ENCODE peak calls at places on chromosomes 1 and 21, in four cellular contexts. W is K562, N is H1, I is HepG2. V is an unnamed sample.

GRCh38 chr1:12180903-12181302 is 14.1 kb downstream of the TNFRSF1B start:
- DNase-seq in W (no peak), N (no peak), I (no peak), V (no peak)

GRCh38 chr1:31792116-31792515 is 23.7 kb downstream of the SPOCD1 start:
- DNase-seq in W (no peak), N (no peak), I (no peak), V (no peak)

GRCh38 chr21:33036430-33037162 is 10.9 kb downstream of the OLIG2 start:
- DNase-seq in W (no peak), N (peak; percentile 49), I (no peak), V (no peak)

GRCh38 chr1:110637475-110637874 is 31.3 kb upstream of the KCNA2 start:
- DNase-seq in W (no peak), N (no peak), I (no peak), V (no peak)

GRCh38 chr21:45860493-45861155 is 120.9 kb upstream of the COL6A1 start:
- DNase-seq in W (no peak), N (peak; percentile 33), I (no peak), V (no peak)

GRCh38 chr1:28594661-28595411 is 2.8 kb downstream of the RAB42 start:
- DNase-seq in W (no peak), N (peak; percentile 63), I (no peak), V (no peak)

GRCh38 chr1:224106568-224107281 is 7.2 kb upstream of the FBXO28 start:
- DNase-seq in W (peak; percentile 70), N (peak; percentile 45), I (peak; percentile 43), V (peak; percentile 48)

GRCh38 chr1:159799446-159799985 is 2.6 kb upstream of the FCRL6 start:
- DNase-seq in W (no peak), N (no peak), I (no peak), V (no peak)

GRCh38 chr1:225738763-225739162 is 38.9 kb upstream of the SRP9 start:
- DNase-seq in W (no peak), N (no peak), I (no peak), V (no peak)

GRCh38 chr1:112888630-112889029 is 67.4 kb downstream of the SLC16A1 start:
- DNase-seq in W (peak; percentile 60), N (no peak), I (no peak), V (no peak)

GRCh38 chr1:240739139-240739538 is 127.2 kb upstream of the GREM2 start:
- DNase-seq in W (no peak), N (no peak), I (no peak), V (no peak)

GRCh38 chr1:168470821-168471473 is 72.8 kb downstream of the XCL2 start:
- DNase-seq in W (peak; percentile 64), N (no peak), I (peak; percentile 56), V (peak; percentile 77)

GRCh38 chr1:246588322-246588721 is 22.1 kb downstream of the CNST start:
- DNase-seq in W (no peak), N (no peak), I (no peak), V (no peak)

GRCh38 chr1:208088319-208088718 is 155.9 kb downstream of the PLXNA2 start:
- DNase-seq in W (no peak), N (no peak), I (no peak), V (no peak)

GRCh38 chr1:225454067-225454618 is 26.3 kb upstream of the LBR start:
- DNase-seq in W (no peak), N (no peak), I (peak; percentile 65), V (no peak)

GRCh38 chr1:78279051-78279450 is 211.7 kb upstream of the PTGFR start:
- DNase-seq in W (no peak), N (no peak), I (no peak), V (no peak)
- TF ChIP-seq FOSL1 in W (no peak), N (no peak), I (no peak), V (no peak)

GRCh38 chr1:36913523-36914060 is 120.7 kb downstream of the GRIK3 start:
- DNase-seq in W (no peak), N (no peak), I (no peak), V (no peak)
- TF ChIP-seq FOSL1 in W (no peak), N (no peak), I (no peak), V (no peak)

GRCh38 chr1:54069792-54070548 is 16.6 kb downstream of the TCEANC2 start:
- DNase-seq in W (peak; percentile 62), N (no peak), I (peak; percentile 71), V (peak; percentile 43)
- TF ChIP-seq FOSL1 in W (no peak), N (no peak), I (no peak), V (no peak)

DNA sequence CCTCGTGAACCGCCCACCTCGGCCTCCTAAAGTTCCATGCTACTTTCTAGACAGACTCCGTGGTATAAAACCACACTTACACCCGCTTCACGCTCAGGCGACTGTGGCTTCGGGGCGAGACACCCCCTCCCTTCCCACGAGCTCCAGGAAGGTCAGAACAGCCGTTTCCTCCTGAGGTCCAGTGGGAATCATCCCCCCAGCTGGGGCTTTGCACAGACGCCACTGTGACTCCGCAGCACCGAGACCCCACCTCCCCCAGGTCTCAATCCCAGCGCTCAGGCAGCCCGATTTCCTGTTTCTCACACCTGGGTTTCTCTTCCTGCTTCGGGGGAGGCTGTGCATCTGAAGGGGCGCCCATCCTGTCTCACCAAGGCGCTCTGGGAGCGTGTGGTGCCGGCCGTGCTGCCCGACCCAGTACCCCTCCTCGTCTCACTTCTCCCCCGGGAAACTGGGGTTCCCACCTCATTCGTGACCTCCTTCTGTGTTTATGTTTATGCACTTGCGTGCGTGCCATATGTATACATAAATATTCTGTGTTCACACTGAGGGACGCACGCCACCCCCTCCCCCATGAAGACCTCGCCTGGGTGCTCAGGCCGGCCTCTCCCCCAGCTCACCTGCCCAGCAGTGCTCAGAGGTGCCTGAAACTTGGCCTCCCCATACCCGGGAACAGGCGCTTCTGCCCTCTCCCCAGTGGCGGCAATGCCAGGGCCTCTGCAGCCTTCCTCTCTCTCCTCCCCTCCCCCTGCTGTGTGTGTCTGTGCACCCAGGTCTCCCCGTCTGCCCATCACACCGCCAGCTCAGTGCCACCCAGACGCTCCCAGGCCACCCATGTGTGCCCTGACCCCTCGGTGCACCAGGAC is 14.6 kb downstream of the SLC35E2B start:
- DNase-seq in W (no peak), N (no peak), I (no peak), V (no peak)
- TF ChIP-seq FOSL1 in W (no peak), N (no peak), I (no peak), V (no peak)

DNA sequence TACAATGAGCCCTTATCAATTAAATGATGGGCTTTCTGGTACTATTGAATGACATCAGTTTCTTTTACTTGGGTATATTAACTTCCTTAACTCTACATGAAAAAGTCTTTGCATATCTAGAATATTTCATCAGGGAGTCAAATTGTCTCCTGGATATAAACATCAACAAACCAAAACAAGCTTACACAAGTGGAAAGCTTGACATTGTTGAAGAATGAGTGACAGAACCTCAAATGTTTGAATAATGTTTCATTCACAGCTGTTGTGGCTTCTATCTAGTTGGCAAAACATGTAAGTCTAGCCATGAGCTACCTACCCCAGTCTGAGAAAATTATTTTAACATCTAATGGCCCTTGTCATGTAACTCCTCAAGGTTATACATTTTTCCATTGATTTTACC is 604.8 kb upstream of the ADAMTS5 start:
- DNase-seq in W (no peak), N (no peak), I (no peak), V (no peak)
- TF ChIP-seq FOSL1 in W (no peak), N (no peak), I (no peak), V (no peak)

DNA sequence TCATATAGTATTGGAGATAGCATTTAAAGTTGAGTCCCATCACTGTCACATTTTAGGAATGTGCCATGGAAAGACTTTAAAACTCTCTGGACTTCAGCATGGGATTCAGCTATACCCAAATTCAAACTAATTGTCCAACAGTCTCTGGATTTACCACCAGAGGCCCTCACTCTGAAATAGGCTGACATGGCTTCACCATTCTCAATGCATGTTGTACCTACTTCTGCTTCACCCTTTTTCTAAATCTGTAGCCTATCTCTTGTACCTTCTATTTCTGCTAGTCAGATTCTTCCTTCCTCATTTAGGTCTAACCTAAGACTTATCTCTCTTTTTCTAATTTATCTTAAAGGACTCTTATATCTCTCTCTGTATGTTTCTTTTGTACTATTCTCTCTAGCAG is 512.7 kb upstream of the ZRANB2 start:
- DNase-seq in W (no peak), N (no peak), I (no peak), V (no peak)
- TF ChIP-seq FOSL1 in W (no peak), N (no peak), I (no peak), V (no peak)

GRCh38 chr1:39646232-39647081 is 7.0 kb upstream of the HEYL start:
- DNase-seq in W (peak; percentile 39), N (peak; percentile 61), I (no peak), V (no peak)
- TF ChIP-seq FOSL1 in W (no peak), N (no peak), I (no peak), V (no peak)

GRCh38 chr1:185961664-185962063 is 227.5 kb downstream of the HMCN1 start:
- DNase-seq in W (no peak), N (no peak), I (no peak), V (no peak)

GRCh38 chr1:185957441-185958363 is 223.5 kb downstream of the HMCN1 start:
- DNase-seq in W (no peak), N (no peak), I (no peak), V (no peak)

GRCh38 chr1:185964946-185965345 is 230.8 kb downstream of the HMCN1 start:
- DNase-seq in W (no peak), N (no peak), I (no peak), V (no peak)

GRCh38 chr1:185956881-185957280 is 222.7 kb downstream of the HMCN1 start:
- DNase-seq in W (no peak), N (no peak), I (no peak), V (no peak)

DNA sequence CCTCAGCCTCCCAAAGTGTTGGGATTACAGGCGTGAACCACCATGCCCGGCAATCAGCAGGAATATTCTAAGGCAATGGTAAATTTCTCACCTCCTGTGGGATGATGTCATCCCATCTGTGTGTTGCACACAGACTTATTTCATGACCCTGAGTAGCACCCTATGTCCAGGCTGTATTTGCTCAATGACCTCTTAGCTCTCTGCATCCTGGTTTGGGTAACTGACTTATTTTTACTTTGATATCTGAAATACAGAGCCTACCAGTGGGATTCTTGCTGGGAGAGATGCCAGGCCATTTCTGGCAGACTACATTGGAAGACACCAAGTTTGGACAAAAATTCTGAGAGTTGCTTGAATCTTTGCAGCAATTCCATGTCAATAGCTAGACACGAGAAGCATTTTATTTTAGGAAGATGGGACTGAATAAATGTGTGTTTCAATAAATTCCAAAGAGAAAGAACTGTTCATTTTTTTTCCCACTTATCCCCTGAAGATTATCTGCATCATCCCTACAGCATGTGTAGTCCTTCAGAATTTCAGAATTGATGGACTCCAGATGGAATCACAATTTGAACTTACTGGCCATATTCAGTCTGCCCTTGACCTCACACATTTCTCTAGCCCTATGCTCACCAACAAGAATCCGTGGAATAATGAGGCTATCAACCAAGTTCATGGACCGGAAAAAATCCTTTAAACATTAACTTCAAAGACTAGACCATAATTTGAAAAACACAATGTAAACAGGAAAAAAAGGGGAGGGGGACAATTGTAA is 226.4 kb downstream of the HMCN1 start:
- DNase-seq in W (no peak), N (no peak), I (no peak), V (no peak)
- TF ChIP-seq FOSL1 in W (no peak), N (no peak), I (no peak), V (no peak)